ENCODE peak calls at places on chromosomes 5 and 9, in seven cellular contexts. N is RWPE2, Q is fibroblast of pulmonary artery, T is foreskin fibroblast, U is PC-9, W is cardiac fibroblast, K is suprapubic skin. R is an unnamed sample.

GRCh38 chr9:134640491-134641172 is 971 bp upstream of the COL5A1 start:
- DNase-seq in N (no peak), Q (peak; percentile 13), T (no peak), U (no peak), W (no peak), K (no peak), R (no peak)

GRCh38 chr5:114361724-114362196 is at the start of gene KCNN2:
- DNase-seq in N (peak; percentile 78), Q (peak; percentile 47), T (peak; percentile 91), U (no peak), W (peak; percentile 24), K (peak; percentile 82), R (peak; percentile 77)

GRCh38 chr5:158660726-158661125 is 439.0 kb downstream of the EBF1 start:
- DNase-seq in N (no peak), Q (no peak), T (peak; percentile 42), U (no peak), W (peak; percentile 56), K (no peak), R (no peak)

GRCh38 chr5:132085686-132086085 is 12.1 kb downstream of the CSF2 start:
- DNase-seq in N (no peak), Q (no peak), T (no peak), U (no peak), W (no peak), K (no peak), R (no peak)

GRCh38 chr9:112072721-112073553 is 102.2 kb downstream of the SUSD1 start:
- DNase-seq in N (no peak), Q (peak; percentile 98), T (peak; percentile 85), U (peak; percentile 24), W (peak; percentile 98), K (no peak), R (peak; percentile 24)

GRCh38 chr5:57717555-57717954 is 234.9 kb upstream of the ACTBL2 start:
- DNase-seq in N (no peak), Q (no peak), T (no peak), U (no peak), W (no peak), K (no peak), R (no peak)

GRCh38 chr5:14464661-14465060 is 116.9 kb upstream of the OTULINL start:
- DNase-seq in N (no peak), Q (no peak), T (no peak), U (no peak), W (no peak), K (no peak), R (no peak)

GRCh38 chr5:53779541-53779981 is 219.1 kb downstream of the NDUFS4 start:
- DNase-seq in N (no peak), Q (peak; percentile 88), T (peak; percentile 75), U (no peak), W (peak; percentile 86), K (no peak), R (peak; percentile 56)

GRCh38 chr9:88387035-88387732 is 1.1 kb upstream of the SPIN1 start:
- DNase-seq in N (no peak), Q (peak; percentile 63), T (no peak), U (peak; percentile 43), W (peak; percentile 57), K (no peak), R (peak; percentile 62)

GRCh38 chr5:167814828-167815227 is 476.6 kb upstream of the WWC1 start:
- DNase-seq in N (peak; percentile 76), Q (peak; percentile 93), T (peak; percentile 48), U (peak; percentile 2), W (peak; percentile 91), K (no peak), R (peak; percentile 98)

GRCh38 chr5:66959668-66960067 is 236.9 kb downstream of the CD180 start:
- DNase-seq in N (no peak), Q (no peak), T (peak; percentile 64), U (no peak), W (peak; percentile 63), K (no peak), R (peak; percentile 55)

GRCh38 chr9:99000480-99001395 is 57.0 kb downstream of the COL15A1 start:
- DNase-seq in N (no peak), Q (peak; percentile 86), T (peak; percentile 84), U (peak; percentile 39), W (peak; percentile 84), K (peak; percentile 77), R (peak; percentile 82)

GRCh38 chr5:177495243-177496060 is 2.0 kb downstream of the PDLIM7 start:
- DNase-seq in N (peak; percentile 90), Q (peak; percentile 93), T (peak; percentile 95), U (peak; percentile 81), W (peak; percentile 95), K (no peak), R (peak; percentile 68)

GRCh38 chr5:134992148-134992547 is 24.4 kb downstream of the CATSPER3 start:
- DNase-seq in N (no peak), Q (no peak), T (no peak), U (no peak), W (no peak), K (no peak), R (no peak)

GRCh38 chr5:119019431-119020348 is 31.3 kb upstream of the DTWD2 start:
- DNase-seq in N (no peak), Q (no peak), T (no peak), U (no peak), W (no peak), K (no peak), R (peak; percentile 3)

GRCh38 chr5:80275347-80275746 is 19.5 kb upstream of the SERINC5 start:
- DNase-seq in N (no peak), Q (peak; percentile 48), T (no peak), U (no peak), W (peak; percentile 24), K (no peak), R (peak; percentile 16)

GRCh38 chr5:172683696-172684464 is 42.8 kb downstream of the NEURL1B start:
- DNase-seq in N (no peak), Q (no peak), T (peak; percentile 53), U (no peak), W (no peak), K (no peak), R (no peak)

GRCh38 chr9:137691648-137692357 is 73.0 kb downstream of the EHMT1 start:
- DNase-seq in N (no peak), Q (no peak), T (no peak), U (no peak), W (no peak), K (no peak), R (no peak)

GRCh38 chr9:111926421-111926875 is 29.8 kb downstream of the UGCG start:
- DNase-seq in N (no peak), Q (peak; percentile 88), T (peak; percentile 83), U (no peak), W (peak; percentile 96), K (no peak), R (no peak)

GRCh38 chr9:35594471-35594870 is 10.6 kb upstream of the TESK1 start:
- DNase-seq in N (no peak), Q (no peak), T (no peak), U (no peak), W (no peak), K (no peak), R (no peak)

GRCh38 chr5:100828756-100829342 is 74.2 kb downstream of the ST8SIA4 start:
- DNase-seq in N (no peak), Q (no peak), T (no peak), U (no peak), W (no peak), K (no peak), R (peak; percentile 24)

GRCh38 chr5:100827481-100827889 is 75.6 kb downstream of the ST8SIA4 start:
- DNase-seq in N (no peak), Q (peak; percentile 12), T (peak; percentile 16), U (peak; percentile 18), W (peak; percentile 40), K (no peak), R (peak; percentile 84)

GRCh38 chr5:100824635-100825034 is 78.4 kb downstream of the ST8SIA4 start:
- DNase-seq in N (no peak), Q (no peak), T (no peak), U (no peak), W (no peak), K (no peak), R (no peak)

GRCh38 chr5:100826133-100826532 is 76.9 kb downstream of the ST8SIA4 start:
- DNase-seq in N (no peak), Q (no peak), T (peak; percentile 1), U (no peak), W (no peak), K (no peak), R (no peak)

DNA sequence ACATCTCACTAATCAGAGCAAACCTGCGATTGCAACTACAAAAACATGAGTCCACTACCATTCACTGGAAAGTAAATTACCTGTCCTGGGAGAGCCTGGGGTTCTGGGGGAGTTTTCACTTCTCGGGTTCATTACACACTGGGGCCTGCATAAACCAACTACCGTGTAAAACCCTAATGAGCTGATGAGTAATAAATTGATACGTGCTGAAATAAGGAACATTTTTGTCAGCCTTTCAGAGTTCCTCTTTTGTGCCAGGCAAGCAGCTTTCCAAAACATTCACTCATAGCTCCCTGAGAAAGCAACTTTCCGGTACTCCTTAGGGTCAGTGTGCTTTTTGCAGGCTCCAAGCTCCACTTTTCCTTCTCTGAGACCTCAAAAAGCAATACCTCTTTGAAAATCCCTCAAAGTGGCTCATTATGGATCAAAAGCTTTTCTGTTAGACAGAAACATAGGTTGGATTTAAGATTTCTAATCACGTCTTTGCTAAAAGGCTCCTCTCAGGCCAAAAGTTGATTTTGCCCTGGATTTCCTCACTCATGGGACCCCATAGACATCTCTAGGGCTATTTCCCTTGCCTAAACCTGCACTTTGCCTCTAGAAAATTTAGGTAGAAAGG is 74.9 kb downstream of the ST8SIA4 start:
- DNase-seq in N (no peak), Q (no peak), T (peak; percentile 1), U (no peak), W (no peak), K (no peak), R (no peak)
- H3K4me3 ChIP-seq in N (no peak overlapping the region), Q (no peak overlapping the region), T (no peak overlapping the region), U (no peak overlapping the region), W (no peak overlapping the region), K (no peak overlapping the region), R (no peak overlapping the region)

DNA sequence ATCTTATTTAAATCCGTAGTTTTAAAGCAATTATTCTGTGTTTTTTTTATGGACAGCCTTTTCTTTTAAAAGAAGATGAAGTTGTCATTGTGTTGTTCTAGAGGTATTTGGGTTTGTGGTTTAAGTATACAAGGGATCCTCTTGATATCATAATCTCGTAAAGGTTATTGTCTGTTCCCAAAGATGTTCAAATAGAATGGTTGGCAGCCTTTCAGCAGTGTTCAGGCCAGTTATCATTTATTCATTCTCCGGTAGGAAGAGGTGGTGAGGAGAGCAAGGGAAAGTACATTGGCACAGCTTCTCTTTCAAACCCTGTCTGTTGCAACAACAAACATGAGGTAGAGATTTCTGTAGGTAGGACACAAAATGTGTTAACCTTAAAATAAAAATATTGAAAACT is 147.0 kb downstream of the FOCAD start:
- DNase-seq in N (no peak), Q (no peak), T (no peak), U (no peak), W (no peak), K (no peak), R (no peak)
- TF ChIP-seq CTCF in N (no peak), Q (no peak), T (no peak), U (no peak), W (no peak), K (no peak), R (no peak)

DNA sequence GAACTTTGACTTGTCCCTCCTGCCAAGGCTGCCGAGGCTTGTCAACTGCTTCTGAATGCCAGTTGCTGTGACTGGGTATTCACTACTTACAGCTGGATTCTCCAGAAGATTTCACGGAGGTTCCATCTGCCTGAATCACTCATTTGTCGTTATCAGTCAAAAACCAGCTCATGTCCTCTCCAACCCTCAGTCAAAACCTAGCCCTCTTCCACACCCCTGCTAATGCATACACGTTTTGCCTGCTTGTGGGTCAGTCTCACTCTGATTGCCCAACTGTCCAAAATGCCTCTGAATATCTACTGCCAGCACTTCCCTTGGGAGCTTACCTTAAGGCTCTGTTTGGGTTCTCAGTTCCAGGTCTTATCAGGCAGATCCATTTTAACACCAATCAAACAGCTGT is 238.6 kb upstream of the TMEM161B start:
- DNase-seq in N (no peak), Q (no peak), T (no peak), U (no peak), W (no peak), K (no peak), R (no peak)
- H3K4me3 ChIP-seq in N (no peak overlapping the region), Q (no peak overlapping the region), T (no peak overlapping the region), U (no peak overlapping the region), W (no peak overlapping the region), K (no peak overlapping the region), R (no peak overlapping the region)

GRCh38 chr9:124079176-124079925 is 67.8 kb downstream of the LHX2 start:
- DNase-seq in N (no peak), Q (peak; percentile 58), T (peak; percentile 70), U (peak; percentile 58), W (peak; percentile 80), K (no peak), R (peak; percentile 15)
- TF ChIP-seq CTCF in N (no peak), Q (no peak), T (no peak), U (no peak), W (no peak), K (no peak), R (no peak)

R was measured in epithelial cell of esophagus.